ENCODE peak calls at places on chromosome 5, in ten cellular contexts. L, M, P, H, B, R, U, O, T and C are unnamed samples.

GRCh38 chr5:176821441-176821840 is 11.1 kb downstream of the UNC5A start:
- DNase-seq in L (no peak), M (no peak), P (no peak), H (no peak), B (no peak), R (no peak), U (no peak), O (no peak), T (no peak), C (no peak)

GRCh38 chr5:175254155-175254554 is 189.8 kb downstream of the DRD1 start:
- DNase-seq in L (no peak), M (no peak), P (peak; percentile 61), H (no peak), B (no peak), R (no peak), U (peak; percentile 12), O (no peak), T (no peak), C (no peak)

GRCh38 chr5:172385164-172385563 is 69.2 kb downstream of the SH3PXD2B start:
- DNase-seq in L (no peak), M (no peak), P (no peak), H (no peak), B (no peak), R (no peak), U (no peak), O (no peak), T (no peak), C (no peak)

GRCh38 chr5:180339583-180340183 is 13.5 kb downstream of the GFPT2 start:
- DNase-seq in L (no peak), M (no peak), P (no peak), H (no peak), B (no peak), R (no peak), U (no peak), O (no peak), T (no peak), C (no peak)

GRCh38 chr5:179829732-179830435 is 9.2 kb downstream of the SQSTM1 start:
- DNase-seq in L (no peak), M (no peak), P (no peak), H (no peak), B (no peak), R (no peak), U (no peak), O (no peak), T (no peak), C (no peak)

GRCh38 chr5:89313804-89314588 is 431.0 kb upstream of the MEF2C start:
- DNase-seq in L (peak; percentile 5), M (peak; percentile 57), P (peak; percentile 55), H (peak; percentile 62), B (no peak), R (no peak), U (peak; percentile 93), O (peak; percentile 3), T (peak; percentile 5), C (no peak)

GRCh38 chr5:40386293-40386692 is 293.4 kb upstream of the PTGER4 start:
- DNase-seq in L (no peak), M (peak; percentile 3), P (peak; percentile 85), H (peak; percentile 87), B (no peak), R (no peak), U (peak; percentile 36), O (peak; percentile 11), T (peak; percentile 29), C (peak; percentile 65)

GRCh38 chr5:34534237-34535108 is 121.7 kb upstream of the RAI14 start:
- DNase-seq in L (no peak), M (peak; percentile 78), P (peak; percentile 30), H (no peak), B (no peak), R (no peak), U (peak; percentile 85), O (no peak), T (peak; percentile 34), C (no peak)

GRCh38 chr5:89293849-89294248 is 410.9 kb upstream of the MEF2C start:
- DNase-seq in L (no peak), M (peak; percentile 42), P (no peak), H (peak; percentile 11), B (no peak), R (no peak), U (no peak), O (no peak), T (no peak), C (no peak)

GRCh38 chr5:173474881-173475287 is 141.6 kb downstream of the BOD1 start:
- DNase-seq in L (no peak), M (peak; percentile 62), P (no peak), H (no peak), B (no peak), R (no peak), U (peak; percentile 60), O (no peak), T (no peak), C (no peak)

GRCh38 chr5:68505917-68506860 is 290.6 kb downstream of the PIK3R1 start:
- DNase-seq in L (peak; percentile 82), M (no peak), P (no peak), H (no peak), B (no peak), R (no peak), U (peak; percentile 14), O (no peak), T (no peak), C (no peak)

GRCh38 chr5:94442971-94443370 is 175.4 kb downstream of the KIAA0825 start:
- DNase-seq in L (no peak), M (no peak), P (no peak), H (no peak), B (no peak), R (no peak), U (no peak), O (no peak), T (no peak), C (no peak)

GRCh38 chr5:167602077-167602476 is 689.4 kb upstream of the WWC1 start:
- DNase-seq in L (no peak), M (peak; percentile 30), P (no peak), H (no peak), B (no peak), R (no peak), U (no peak), O (no peak), T (no peak), C (no peak)

GRCh38 chr5:123097871-123098735 is 9.1 kb downstream of the PRDM6 start:
- DNase-seq in L (no peak), M (no peak), P (no peak), H (no peak), B (peak; percentile 27), R (no peak), U (no peak), O (no peak), T (no peak), C (no peak)

GRCh38 chr5:3381206-3381825 is 214.3 kb upstream of the IRX1 start:
- DNase-seq in L (no peak), M (no peak), P (no peak), H (no peak), B (no peak), R (no peak), U (no peak), O (no peak), T (no peak), C (no peak)

GRCh38 chr5:101662263-101662662 is 633.8 kb downstream of the SLCO4C1 start:
- DNase-seq in L (no peak), M (no peak), P (no peak), H (no peak), B (no peak), R (no peak), U (no peak), O (no peak), T (no peak), C (no peak)

GRCh38 chr5:95863383-95863757 is 40.8 kb upstream of the GLRX start:
- DNase-seq in L (no peak), M (peak; percentile 71), P (peak; percentile 67), H (no peak), B (no peak), R (no peak), U (no peak), O (no peak), T (no peak), C (no peak)

GRCh38 chr5:21680661-21681060 is 1172.5 kb downstream of the CDH12 start:
- DNase-seq in L (no peak), M (no peak), P (no peak), H (no peak), B (no peak), R (no peak), U (no peak), O (no peak), T (no peak), C (no peak)

GRCh38 chr5:57408714-57409113 is 73.9 kb downstream of the ACTBL2 start:
- DNase-seq in L (no peak), M (peak; percentile 58), P (no peak), H (no peak), B (no peak), R (no peak), U (no peak), O (no peak), T (no peak), C (no peak)

GRCh38 chr5:180645609-180646204 is 3.7 kb downstream of the FLT4 start:
- DNase-seq in L (no peak), M (no peak), P (no peak), H (no peak), B (peak; percentile 23), R (no peak), U (no peak), O (no peak), T (no peak), C (no peak)

GRCh38 chr5:167442922-167443321 is 848.5 kb upstream of the WWC1 start:
- DNase-seq in L (no peak), M (no peak), P (peak; percentile 10), H (no peak), B (no peak), R (no peak), U (no peak), O (no peak), T (no peak), C (no peak)

GRCh38 chr5:134438268-134438622 is 26.6 kb upstream of the CDKN2AIPNL start:
- DNase-seq in L (no peak), M (peak; percentile 49), P (no peak), H (no peak), B (no peak), R (no peak), U (peak; percentile 50), O (no peak), T (no peak), C (no peak)

GRCh38 chr5:15483348-15484090 is 16.5 kb upstream of the FBXL7 start:
- DNase-seq in L (no peak), M (no peak), P (no peak), H (no peak), B (no peak), R (no peak), U (no peak), O (no peak), T (no peak), C (no peak)

GRCh38 chr5:172860520-172861443 is 26.7 kb downstream of the ERGIC1 start:
- DNase-seq in L (no peak), M (peak; percentile 87), P (no peak), H (no peak), B (no peak), R (no peak), U (no peak), O (no peak), T (no peak), C (no peak)

GRCh38 chr5:151870820-151871219 is 53.8 kb downstream of the GLRA1 start:
- DNase-seq in L (peak; percentile 37), M (peak; percentile 76), P (peak; percentile 16), H (no peak), B (no peak), R (no peak), U (peak; percentile 90), O (no peak), T (peak; percentile 16), C (no peak)

GRCh38 chr5:150350524-150351344 is 6.8 kb upstream of the TCOF1 start:
- DNase-seq in L (peak; percentile 35), M (peak; percentile 85), P (peak; percentile 76), H (peak; percentile 73), B (peak; percentile 90), R (peak; percentile 72), U (peak; percentile 61), O (peak; percentile 81), T (peak; percentile 70), C (peak; percentile 35)

GRCh38 chr5:175281714-175282113 is 162.3 kb downstream of the DRD1 start:
- DNase-seq in L (no peak), M (no peak), P (no peak), H (no peak), B (no peak), R (no peak), U (no peak), O (peak; percentile 41), T (no peak), C (no peak)

GRCh38 chr5:168128556-168128955 is 162.9 kb upstream of the WWC1 start:
- DNase-seq in L (no peak), M (no peak), P (no peak), H (no peak), B (no peak), R (no peak), U (no peak), O (no peak), T (no peak), C (no peak)